ENCODE peak calls at places on chromosomes 4 and X, in four cellular contexts. C, A, Z and E are unnamed samples.

GRCh38 chr4:101678180-101678579 is 112.3 kb upstream of the BANK1 start:
- DNase-seq in Z (no peak), C (no peak), A (no peak), E (no peak)

GRCh38 chrX:151680805-151681204 is 14.5 kb upstream of the PRRG3 start:
- DNase-seq in Z (peak), A (peak), C (peak), E (peak)

GRCh38 chr4:10006604-10007435 is 14.5 kb downstream of the SLC2A9 start:
- DNase-seq in A (no peak), Z (no peak), C (no peak), E (peak)

GRCh38 chr4:98572697-98573096 is 85.7 kb downstream of the TSPAN5 start:
- DNase-seq in A (no peak), C (no peak), Z (no peak), E (no peak)

GRCh38 chr4:4641661-4642180 is 99.9 kb upstream of the STX18 start:
- DNase-seq in Z (peak), A (no peak), C (peak), E (peak)

GRCh38 chrX:74535211-74535621 is 79.2 kb downstream of the RLIM start:
- DNase-seq in A (peak), Z (no peak), C (peak), E (peak)

GRCh38 chrX:9341305-9342201 is 123.3 kb upstream of the TBL1X start:
- DNase-seq in Z (no peak), A (peak), C (peak), E (peak)

GRCh38 chrX:116240446-116240845 is 69.9 kb downstream of the AGTR2 start:
- DNase-seq in C (no peak), Z (no peak), A (no peak), E (no peak)

GRCh38 chr4:25022198-25022597 is 8.5 kb downstream of the LGI2 start:
- DNase-seq in C (no peak), A (no peak), Z (no peak), E (no peak)

GRCh38 chr4:151600432-151600831 is 160.4 kb downstream of the GATB start:
- DNase-seq in Z (no peak), A (peak), C (no peak), E (no peak)

DNA sequence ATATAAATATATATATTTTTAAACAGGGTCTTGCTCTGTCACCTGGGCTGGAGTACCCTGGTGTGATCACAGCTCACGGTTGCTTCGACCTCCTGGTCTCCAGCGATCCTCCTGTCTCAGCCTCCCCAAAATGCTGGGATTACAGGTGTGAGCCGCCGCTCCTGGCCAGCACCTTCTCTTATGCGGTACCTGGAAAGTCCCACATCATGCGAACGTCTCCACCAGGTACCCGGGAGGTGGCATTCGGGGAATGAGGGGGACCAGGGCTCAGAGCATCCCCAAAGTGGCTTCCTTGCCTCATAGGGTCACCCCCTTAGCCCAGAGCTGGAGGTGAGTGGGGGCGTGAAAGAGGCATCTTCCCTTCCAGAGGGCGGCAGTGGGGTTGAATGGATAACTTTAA is 84.0 kb upstream of the PPP2R3B start:
- DNase-seq in Z (no peak), A (no peak), C (no peak), E (no peak)
- H2AK5ac ChIP-seq in Z (no peak), A (no peak), C (no peak), E (no peak)

GRCh38 chrX:20739038-20739745 is 472.5 kb upstream of the RPS6KA3 start:
- DNase-seq in C (no peak), A (no peak), Z (no peak), E (no peak)
- H4K5ac ChIP-seq in C (no peak), A (no peak), Z (no peak), E (no peak)

GRCh38 chr4:134906404-134907023 is 704.9 kb upstream of the PABPC4L start:
- DNase-seq in A (no peak), C (peak), Z (no peak), E (peak)

GRCh38 chr4:134911941-134912340 is 710.4 kb upstream of the PABPC4L start:
- DNase-seq in C (no peak), Z (no peak), A (no peak), E (peak)
- H3K9ac ChIP-seq in C (no peak), Z (no peak), A (no peak), E (no peak)

GRCh38 chr4:165760182-165760581 is 112.9 kb upstream of the TLL1 start:
- DNase-seq in Z (no peak), C (no peak), A (no peak), E (no peak)
- H2AK5ac ChIP-seq in Z (no peak), C (no peak), A (no peak), E (no peak)

GRCh38 chr4:170106899-170107298 is 17.1 kb upstream of the AADAT start:
- DNase-seq in C (no peak), Z (no peak), A (no peak), E (peak)
- H4K5ac ChIP-seq in C (no peak), Z (no peak), A (no peak), E (no peak)

DNA sequence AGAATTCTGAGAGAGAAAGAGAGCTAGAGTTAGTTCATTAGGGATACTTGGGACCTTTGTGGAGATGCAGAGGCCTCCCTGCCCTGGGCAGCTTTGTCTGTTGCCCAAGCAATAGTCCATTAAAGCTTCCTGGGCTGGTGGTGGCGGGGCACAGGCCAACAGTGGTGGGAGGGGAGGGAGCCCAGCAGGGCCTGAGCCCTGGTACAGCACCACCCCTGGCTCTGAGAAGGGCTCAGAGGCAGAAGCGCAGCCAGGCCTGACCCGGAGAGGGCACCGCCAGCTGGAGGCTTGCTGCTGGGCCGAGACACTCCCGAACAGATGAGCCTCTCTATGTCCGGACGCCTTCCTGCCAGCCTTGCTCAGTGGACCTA is 65.3 kb downstream of the EFNB1 start:
- DNase-seq in A (no peak), C (no peak), Z (no peak), E (no peak)
- H3K9ac ChIP-seq in A (no peak), C (no peak), Z (no peak), E (no peak)